ENCODE peak calls at places on chromosomes 5 and 9, in five cellular contexts. One of them, this sample, is unnamed.

GRCh38 chr5:76709762-76710161 is 6.2 kb upstream of the F2R start:
- DNase-seq in NCI-H226: peak
- DNase-seq in breast epithelium: no peak
- DNase-seq in stimulated activated CD8-positive, alpha-beta memory T cell treated with anti-CD3 and anti-CD28 coated beads, Interleukin-2, amount 100 ng/mL, for 48 hours: no peak
- DNase-seq in NCI-H1417: no peak
- DNase-seq in this sample: no peak

GRCh38 chr5:177455036-177455660 is 8.5 kb downstream of the PRR7 start:
- DNase-seq in breast epithelium: no peak
- DNase-seq in stimulated activated CD8-positive, alpha-beta memory T cell treated with anti-CD3 and anti-CD28 coated beads, Interleukin-2, amount 100 ng/mL, for 48 hours: peak
- DNase-seq in NCI-H226: peak
- DNase-seq in NCI-H1417: peak
- DNase-seq in this sample: peak

GRCh38 chr9:136482046-136482792 is 621 bp downstream of the SEC16A start:
- DNase-seq in NCI-H1417: no peak
- DNase-seq in stimulated activated CD8-positive, alpha-beta memory T cell treated with anti-CD3 and anti-CD28 coated beads, Interleukin-2, amount 100 ng/mL, for 48 hours: no peak
- DNase-seq in NCI-H226: peak
- DNase-seq in breast epithelium: no peak
- DNase-seq in this sample: no peak

GRCh38 chr5:147560982-147561381 is 51.1 kb upstream of the DPYSL3 start:
- DNase-seq in breast epithelium: no peak
- DNase-seq in NCI-H1417: no peak
- DNase-seq in stimulated activated CD8-positive, alpha-beta memory T cell treated with anti-CD3 and anti-CD28 coated beads, Interleukin-2, amount 100 ng/mL, for 48 hours: no peak
- DNase-seq in NCI-H226: no peak
- DNase-seq in this sample: no peak

GRCh38 chr9:131579789-131580211 is 34.5 kb downstream of the PRRT1B start:
- DNase-seq in stimulated activated CD8-positive, alpha-beta memory T cell treated with anti-CD3 and anti-CD28 coated beads, Interleukin-2, amount 100 ng/mL, for 48 hours: no peak
- DNase-seq in NCI-H1417: no peak
- DNase-seq in NCI-H226: no peak
- DNase-seq in breast epithelium: no peak
- DNase-seq in this sample: no peak

GRCh38 chr5:148208226-148208625 is 5.4 kb downstream of the SPINK6 start:
- DNase-seq in NCI-H226: no peak
- DNase-seq in NCI-H1417: no peak
- DNase-seq in breast epithelium: no peak
- DNase-seq in stimulated activated CD8-positive, alpha-beta memory T cell treated with anti-CD3 and anti-CD28 coated beads, Interleukin-2, amount 100 ng/mL, for 48 hours: no peak
- DNase-seq in this sample: no peak

GRCh38 chr5:128083811-128084227 is 253 bp downstream of the SLC12A2 start:
- DNase-seq in stimulated activated CD8-positive, alpha-beta memory T cell treated with anti-CD3 and anti-CD28 coated beads, Interleukin-2, amount 100 ng/mL, for 48 hours: no peak
- DNase-seq in NCI-H226: peak
- DNase-seq in breast epithelium: peak
- DNase-seq in NCI-H1417: no peak
- DNase-seq in this sample: no peak

GRCh38 chr5:163433271-163433670 is 4.1 kb upstream of the CCNG1 start:
- DNase-seq in breast epithelium: no peak
- DNase-seq in NCI-H226: no peak
- DNase-seq in stimulated activated CD8-positive, alpha-beta memory T cell treated with anti-CD3 and anti-CD28 coated beads, Interleukin-2, amount 100 ng/mL, for 48 hours: no peak
- DNase-seq in NCI-H1417: no peak
- DNase-seq in this sample: no peak

GRCh38 chr9:134178781-134179551 is 14.6 kb upstream of the RNU6ATAC start:
- DNase-seq in breast epithelium: no peak
- DNase-seq in NCI-H1417: no peak
- DNase-seq in stimulated activated CD8-positive, alpha-beta memory T cell treated with anti-CD3 and anti-CD28 coated beads, Interleukin-2, amount 100 ng/mL, for 48 hours: no peak
- DNase-seq in NCI-H226: no peak
- DNase-seq in this sample: no peak

GRCh38 chr5:175195698-175196656 is 248.0 kb downstream of the DRD1 start:
- DNase-seq in NCI-H226: no peak
- DNase-seq in breast epithelium: no peak
- DNase-seq in stimulated activated CD8-positive, alpha-beta memory T cell treated with anti-CD3 and anti-CD28 coated beads, Interleukin-2, amount 100 ng/mL, for 48 hours: no peak
- DNase-seq in NCI-H1417: peak
- DNase-seq in this sample: no peak

GRCh38 chr5:122313941-122314340 is 1.9 kb downstream of the SNCAIP start:
- DNase-seq in breast epithelium: no peak
- DNase-seq in NCI-H1417: no peak
- DNase-seq in stimulated activated CD8-positive, alpha-beta memory T cell treated with anti-CD3 and anti-CD28 coated beads, Interleukin-2, amount 100 ng/mL, for 48 hours: no peak
- DNase-seq in NCI-H226: no peak
- DNase-seq in this sample: no peak

GRCh38 chr9:122042056-122042455 is 51.1 kb downstream of the TTLL11 start:
- DNase-seq in breast epithelium: no peak
- DNase-seq in NCI-H1417: no peak
- DNase-seq in NCI-H226: no peak
- DNase-seq in stimulated activated CD8-positive, alpha-beta memory T cell treated with anti-CD3 and anti-CD28 coated beads, Interleukin-2, amount 100 ng/mL, for 48 hours: no peak
- DNase-seq in this sample: no peak

GRCh38 chr9:129027685-129028191 is 393 bp downstream of the SH3GLB2 start:
- DNase-seq in NCI-H226: peak
- DNase-seq in stimulated activated CD8-positive, alpha-beta memory T cell treated with anti-CD3 and anti-CD28 coated beads, Interleukin-2, amount 100 ng/mL, for 48 hours: peak
- DNase-seq in NCI-H1417: no peak
- DNase-seq in breast epithelium: no peak
- DNase-seq in this sample: peak

GRCh38 chr9:76463211-76463610 is 4.2 kb downstream of the GCNT1 start:
- DNase-seq in NCI-H226: no peak
- DNase-seq in NCI-H1417: no peak
- DNase-seq in breast epithelium: no peak
- DNase-seq in stimulated activated CD8-positive, alpha-beta memory T cell treated with anti-CD3 and anti-CD28 coated beads, Interleukin-2, amount 100 ng/mL, for 48 hours: no peak
- DNase-seq in this sample: no peak

GRCh38 chr5:88785396-88786216 is 97.4 kb downstream of the MEF2C start:
- DNase-seq in stimulated activated CD8-positive, alpha-beta memory T cell treated with anti-CD3 and anti-CD28 coated beads, Interleukin-2, amount 100 ng/mL, for 48 hours: no peak
- DNase-seq in NCI-H226: peak
- DNase-seq in breast epithelium: no peak
- DNase-seq in NCI-H1417: peak
- DNase-seq in this sample: peak

GRCh38 chr5:81232449-81233079 is 558 bp upstream of the CKMT2 start:
- DNase-seq in stimulated activated CD8-positive, alpha-beta memory T cell treated with anti-CD3 and anti-CD28 coated beads, Interleukin-2, amount 100 ng/mL, for 48 hours: no peak
- DNase-seq in NCI-H1417: no peak
- DNase-seq in breast epithelium: no peak
- DNase-seq in NCI-H226: no peak
- DNase-seq in this sample: no peak

GRCh38 chr9:13487071-13487470 is 207.6 kb upstream of the MPDZ start:
- DNase-seq in NCI-H226: no peak
- DNase-seq in NCI-H1417: no peak
- DNase-seq in breast epithelium: no peak
- DNase-seq in stimulated activated CD8-positive, alpha-beta memory T cell treated with anti-CD3 and anti-CD28 coated beads, Interleukin-2, amount 100 ng/mL, for 48 hours: no peak
- DNase-seq in this sample: no peak

GRCh38 chr9:121893787-121894186 is 199.3 kb downstream of the TTLL11 start:
- DNase-seq in breast epithelium: no peak
- DNase-seq in stimulated activated CD8-positive, alpha-beta memory T cell treated with anti-CD3 and anti-CD28 coated beads, Interleukin-2, amount 100 ng/mL, for 48 hours: no peak
- DNase-seq in NCI-H1417: no peak
- DNase-seq in NCI-H226: no peak
- DNase-seq in this sample: no peak

GRCh38 chr5:163379298-163380155 is 57.9 kb upstream of the CCNG1 start:
- DNase-seq in NCI-H1417: peak
- DNase-seq in NCI-H226: peak
- DNase-seq in stimulated activated CD8-positive, alpha-beta memory T cell treated with anti-CD3 and anti-CD28 coated beads, Interleukin-2, amount 100 ng/mL, for 48 hours: no peak
- DNase-seq in breast epithelium: no peak
- DNase-seq in this sample: no peak

GRCh38 chr5:122375801-122376200 is 63.8 kb downstream of the SNCAIP start:
- DNase-seq in NCI-H1417: no peak
- DNase-seq in NCI-H226: no peak
- DNase-seq in stimulated activated CD8-positive, alpha-beta memory T cell treated with anti-CD3 and anti-CD28 coated beads, Interleukin-2, amount 100 ng/mL, for 48 hours: no peak
- DNase-seq in breast epithelium: no peak
- DNase-seq in this sample: no peak

GRCh38 chr9:32706004-32706749 is 70.7 kb upstream of the TAF1L start:
- DNase-seq in breast epithelium: no peak
- DNase-seq in NCI-H226: peak
- DNase-seq in stimulated activated CD8-positive, alpha-beta memory T cell treated with anti-CD3 and anti-CD28 coated beads, Interleukin-2, amount 100 ng/mL, for 48 hours: no peak
- DNase-seq in NCI-H1417: no peak
- DNase-seq in this sample: no peak

GRCh38 chr5:139646912-139647391 is 1.2 kb upstream of the CXXC5 start:
- DNase-seq in breast epithelium: peak
- DNase-seq in stimulated activated CD8-positive, alpha-beta memory T cell treated with anti-CD3 and anti-CD28 coated beads, Interleukin-2, amount 100 ng/mL, for 48 hours: no peak
- DNase-seq in NCI-H226: peak
- DNase-seq in NCI-H1417: no peak
- DNase-seq in this sample: no peak

GRCh38 chr9:70525553-70525952 is 111.1 kb upstream of the KLF9 start:
- DNase-seq in stimulated activated CD8-positive, alpha-beta memory T cell treated with anti-CD3 and anti-CD28 coated beads, Interleukin-2, amount 100 ng/mL, for 48 hours: no peak
- DNase-seq in NCI-H226: peak
- DNase-seq in breast epithelium: no peak
- DNase-seq in NCI-H1417: no peak
- DNase-seq in this sample: no peak

GRCh38 chr5:135553688-135554462 is 18.1 kb upstream of the NEUROG1 start:
- DNase-seq in NCI-H1417: no peak
- DNase-seq in stimulated activated CD8-positive, alpha-beta memory T cell treated with anti-CD3 and anti-CD28 coated beads, Interleukin-2, amount 100 ng/mL, for 48 hours: no peak
- DNase-seq in NCI-H226: peak
- DNase-seq in breast epithelium: no peak
- DNase-seq in this sample: peak

GRCh38 chr9:18297532-18297872 is 176.5 kb upstream of the ADAMTSL1 start:
- DNase-seq in NCI-H1417: no peak
- DNase-seq in breast epithelium: no peak
- DNase-seq in stimulated activated CD8-positive, alpha-beta memory T cell treated with anti-CD3 and anti-CD28 coated beads, Interleukin-2, amount 100 ng/mL, for 48 hours: no peak
- DNase-seq in NCI-H226: no peak
- DNase-seq in this sample: no peak

GRCh38 chr5:80790698-80791097 is 135.9 kb upstream of the DHFR start:
- DNase-seq in NCI-H226: no peak
- DNase-seq in breast epithelium: no peak
- DNase-seq in NCI-H1417: no peak
- DNase-seq in stimulated activated CD8-positive, alpha-beta memory T cell treated with anti-CD3 and anti-CD28 coated beads, Interleukin-2, amount 100 ng/mL, for 48 hours: no peak
- DNase-seq in this sample: no peak

GRCh38 chr5:104171958-104172357 is 609.4 kb upstream of the NUDT12 start:
- DNase-seq in NCI-H1417: no peak
- DNase-seq in stimulated activated CD8-positive, alpha-beta memory T cell treated with anti-CD3 and anti-CD28 coated beads, Interleukin-2, amount 100 ng/mL, for 48 hours: no peak
- DNase-seq in breast epithelium: no peak
- DNase-seq in NCI-H226: no peak
- DNase-seq in this sample: no peak

GRCh38 chr9:731474-731873 is 110.0 kb upstream of the DMRT1 start:
- DNase-seq in NCI-H1417: no peak
- DNase-seq in breast epithelium: no peak
- DNase-seq in NCI-H226: no peak
- DNase-seq in stimulated activated CD8-positive, alpha-beta memory T cell treated with anti-CD3 and anti-CD28 coated beads, Interleukin-2, amount 100 ng/mL, for 48 hours: no peak
- DNase-seq in this sample: no peak

GRCh38 chr5:141656396-141656795 is 5.2 kb upstream of the FCHSD1 start:
- DNase-seq in stimulated activated CD8-positive, alpha-beta memory T cell treated with anti-CD3 and anti-CD28 coated beads, Interleukin-2, amount 100 ng/mL, for 48 hours: no peak
- DNase-seq in NCI-H1417: no peak
- DNase-seq in breast epithelium: no peak
- DNase-seq in NCI-H226: no peak
- DNase-seq in this sample: no peak

GRCh38 chr5:2182020-2182419 is 299.3 kb upstream of the IRX4 start:
- DNase-seq in NCI-H226: no peak
- DNase-seq in stimulated activated CD8-positive, alpha-beta memory T cell treated with anti-CD3 and anti-CD28 coated beads, Interleukin-2, amount 100 ng/mL, for 48 hours: no peak
- DNase-seq in breast epithelium: no peak
- DNase-seq in NCI-H1417: no peak
- DNase-seq in this sample: no peak

GRCh38 chr5:23204111-23204510 is 303.3 kb upstream of the PRDM9 start:
- DNase-seq in NCI-H1417: no peak
- DNase-seq in stimulated activated CD8-positive, alpha-beta memory T cell treated with anti-CD3 and anti-CD28 coated beads, Interleukin-2, amount 100 ng/mL, for 48 hours: no peak
- DNase-seq in NCI-H226: no peak
- DNase-seq in breast epithelium: no peak
- DNase-seq in this sample: no peak

GRCh38 chr5:15500326-15500958 is 462 bp downstream of the FBXL7 start:
- DNase-seq in NCI-H226: peak
- DNase-seq in breast epithelium: no peak
- DNase-seq in NCI-H1417: no peak
- DNase-seq in stimulated activated CD8-positive, alpha-beta memory T cell treated with anti-CD3 and anti-CD28 coated beads, Interleukin-2, amount 100 ng/mL, for 48 hours: no peak
- DNase-seq in this sample: no peak

GRCh38 chr9:127333326-127334064 is 63.5 kb upstream of the SLC2A8 start:
- DNase-seq in breast epithelium: no peak
- DNase-seq in NCI-H1417: peak
- DNase-seq in stimulated activated CD8-positive, alpha-beta memory T cell treated with anti-CD3 and anti-CD28 coated beads, Interleukin-2, amount 100 ng/mL, for 48 hours: no peak
- DNase-seq in NCI-H226: no peak
- DNase-seq in this sample: no peak

GRCh38 chr5:6446042-6446441 is 2.6 kb upstream of the UBE2QL1 start:
- DNase-seq in NCI-H226: no peak
- DNase-seq in NCI-H1417: peak
- DNase-seq in breast epithelium: no peak
- DNase-seq in stimulated activated CD8-positive, alpha-beta memory T cell treated with anti-CD3 and anti-CD28 coated beads, Interleukin-2, amount 100 ng/mL, for 48 hours: no peak
- DNase-seq in this sample: no peak

GRCh38 chr5:15383469-15383868 is 116.5 kb upstream of the FBXL7 start:
- DNase-seq in NCI-H1417: no peak
- DNase-seq in breast epithelium: no peak
- DNase-seq in NCI-H226: peak
- DNase-seq in stimulated activated CD8-positive, alpha-beta memory T cell treated with anti-CD3 and anti-CD28 coated beads, Interleukin-2, amount 100 ng/mL, for 48 hours: no peak
- DNase-seq in this sample: no peak

GRCh38 chr5:80707645-80708044 is 52.9 kb upstream of the DHFR start:
- DNase-seq in NCI-H226: no peak
- DNase-seq in NCI-H1417: no peak
- DNase-seq in breast epithelium: no peak
- DNase-seq in stimulated activated CD8-positive, alpha-beta memory T cell treated with anti-CD3 and anti-CD28 coated beads, Interleukin-2, amount 100 ng/mL, for 48 hours: no peak
- DNase-seq in this sample: no peak